ENCODE peak calls at places on chromosomes 3 and 15, in ten cellular contexts. One of them, this sample, is unnamed. For H3K4me1, the result is how much of the 10 kb centered on the place peaks cover.

GRCh38 chr3:196739671-196740475 is at the start of gene PAK2:
- DNase-seq in uterus: peak
- DNase-seq in hepatocyte: peak
- DNase-seq in left lung: peak
- DNase-seq in mammary epithelial cell: peak
- DNase-seq in neural progenitor cell: peak
- DNase-seq in naive thymus-derived CD4-positive, alpha-beta T cell: peak
- DNase-seq in IMR-90: peak
- DNase-seq in heart right ventricle: peak
- DNase-seq in CD8-positive, alpha-beta T cell: peak
- DNase-seq in this sample: peak

GRCh38 chr3:108474581-108474980 is 35.8 kb downstream of the MYH15 start:
- DNase-seq in uterus: no peak
- DNase-seq in heart right ventricle: no peak
- DNase-seq in naive thymus-derived CD4-positive, alpha-beta T cell: no peak
- DNase-seq in left lung: no peak
- DNase-seq in hepatocyte: no peak
- DNase-seq in IMR-90: peak
- DNase-seq in mammary epithelial cell: no peak
- DNase-seq in CD8-positive, alpha-beta T cell: no peak
- DNase-seq in neural progenitor cell: no peak
- DNase-seq in this sample: no peak

GRCh38 chr15:72198410-72199270 is 1.1 kb upstream of the GRAMD2A start:
- DNase-seq in neural progenitor cell: no peak
- DNase-seq in mammary epithelial cell: no peak
- DNase-seq in CD8-positive, alpha-beta T cell: no peak
- DNase-seq in heart right ventricle: no peak
- DNase-seq in uterus: no peak
- DNase-seq in IMR-90: no peak
- DNase-seq in hepatocyte: no peak
- DNase-seq in naive thymus-derived CD4-positive, alpha-beta T cell: no peak
- DNase-seq in left lung: peak
- DNase-seq in this sample: peak

GRCh38 chr15:74400915-74401757 is 32.6 kb downstream of the SEMA7A start:
- DNase-seq in uterus: no peak
- DNase-seq in heart right ventricle: no peak
- DNase-seq in IMR-90: no peak
- DNase-seq in hepatocyte: no peak
- DNase-seq in naive thymus-derived CD4-positive, alpha-beta T cell: no peak
- DNase-seq in mammary epithelial cell: peak
- DNase-seq in neural progenitor cell: no peak
- DNase-seq in left lung: no peak
- DNase-seq in CD8-positive, alpha-beta T cell: no peak
- DNase-seq in this sample: peak

GRCh38 chr3:86958534-86958933 is 32.4 kb downstream of the VGLL3 start:
- DNase-seq in mammary epithelial cell: peak
- DNase-seq in heart right ventricle: no peak
- DNase-seq in neural progenitor cell: no peak
- DNase-seq in IMR-90: peak
- DNase-seq in hepatocyte: no peak
- DNase-seq in naive thymus-derived CD4-positive, alpha-beta T cell: no peak
- DNase-seq in left lung: no peak
- DNase-seq in uterus: no peak
- DNase-seq in CD8-positive, alpha-beta T cell: no peak
- DNase-seq in this sample: peak

GRCh38 chr15:87200149-87200548 is 1056.4 kb downstream of the NTRK3 start:
- DNase-seq in neural progenitor cell: no peak
- DNase-seq in IMR-90: no peak
- DNase-seq in left lung: no peak
- DNase-seq in hepatocyte: no peak
- DNase-seq in CD8-positive, alpha-beta T cell: no peak
- DNase-seq in heart right ventricle: no peak
- DNase-seq in naive thymus-derived CD4-positive, alpha-beta T cell: no peak
- DNase-seq in mammary epithelial cell: no peak
- DNase-seq in uterus: no peak
- DNase-seq in this sample: no peak

GRCh38 chr3:150286390-150287147 is 121.5 kb upstream of the TSC22D2 start:
- DNase-seq in CD8-positive, alpha-beta T cell: no peak
- DNase-seq in left lung: no peak
- DNase-seq in neural progenitor cell: peak
- DNase-seq in mammary epithelial cell: peak
- DNase-seq in hepatocyte: peak
- DNase-seq in heart right ventricle: no peak
- DNase-seq in IMR-90: peak
- DNase-seq in uterus: no peak
- DNase-seq in naive thymus-derived CD4-positive, alpha-beta T cell: no peak
- DNase-seq in this sample: no peak

GRCh38 chr3:103791786-103792515 is 1357.1 kb downstream of the ZPLD1 start:
- DNase-seq in hepatocyte: no peak
- DNase-seq in mammary epithelial cell: no peak
- DNase-seq in heart right ventricle: no peak
- DNase-seq in naive thymus-derived CD4-positive, alpha-beta T cell: no peak
- DNase-seq in left lung: no peak
- DNase-seq in IMR-90: no peak
- DNase-seq in neural progenitor cell: no peak
- DNase-seq in uterus: no peak
- DNase-seq in CD8-positive, alpha-beta T cell: no peak
- DNase-seq in this sample: no peak

GRCh38 chr3:49534581-49535495 is 19.4 kb upstream of the BSN start:
- DNase-seq in neural progenitor cell: peak
- DNase-seq in naive thymus-derived CD4-positive, alpha-beta T cell: no peak
- DNase-seq in left lung: no peak
- DNase-seq in hepatocyte: peak
- DNase-seq in heart right ventricle: no peak
- DNase-seq in CD8-positive, alpha-beta T cell: no peak
- DNase-seq in mammary epithelial cell: no peak
- DNase-seq in uterus: no peak
- DNase-seq in IMR-90: no peak
- DNase-seq in this sample: peak

GRCh38 chr3:164332856-164333802 is 745.2 kb downstream of the SI start:
- DNase-seq in neural progenitor cell: peak
- DNase-seq in left lung: no peak
- DNase-seq in heart right ventricle: no peak
- DNase-seq in hepatocyte: peak
- DNase-seq in naive thymus-derived CD4-positive, alpha-beta T cell: no peak
- DNase-seq in CD8-positive, alpha-beta T cell: no peak
- DNase-seq in IMR-90: no peak
- DNase-seq in mammary epithelial cell: no peak
- DNase-seq in uterus: no peak
- DNase-seq in this sample: no peak

GRCh38 chr3:171704002-171704401 is 106.3 kb downstream of the PLD1 start:
- DNase-seq in hepatocyte: no peak
- DNase-seq in CD8-positive, alpha-beta T cell: no peak
- DNase-seq in heart right ventricle: no peak
- DNase-seq in uterus: no peak
- DNase-seq in left lung: no peak
- DNase-seq in IMR-90: peak
- DNase-seq in neural progenitor cell: peak
- DNase-seq in naive thymus-derived CD4-positive, alpha-beta T cell: no peak
- DNase-seq in mammary epithelial cell: peak
- DNase-seq in this sample: no peak

GRCh38 chr15:40697916-40698315 is 2.9 kb downstream of the RAD51 start:
- DNase-seq in IMR-90: no peak
- DNase-seq in heart right ventricle: no peak
- DNase-seq in uterus: no peak
- DNase-seq in hepatocyte: no peak
- DNase-seq in left lung: no peak
- DNase-seq in naive thymus-derived CD4-positive, alpha-beta T cell: no peak
- DNase-seq in neural progenitor cell: no peak
- DNase-seq in mammary epithelial cell: no peak
- DNase-seq in CD8-positive, alpha-beta T cell: no peak
- DNase-seq in this sample: no peak

GRCh38 chr15:69941931-69942471 is 155.7 kb downstream of the TLE3 start:
- DNase-seq in mammary epithelial cell: no peak
- DNase-seq in left lung: no peak
- DNase-seq in CD8-positive, alpha-beta T cell: no peak
- DNase-seq in neural progenitor cell: no peak
- DNase-seq in IMR-90: no peak
- DNase-seq in uterus: no peak
- DNase-seq in hepatocyte: no peak
- DNase-seq in naive thymus-derived CD4-positive, alpha-beta T cell: no peak
- DNase-seq in heart right ventricle: no peak
- DNase-seq in this sample: no peak

GRCh38 chr3:7978104-7978457 is 523.5 kb upstream of the LMCD1 start:
- DNase-seq in hepatocyte: no peak
- DNase-seq in CD8-positive, alpha-beta T cell: no peak
- DNase-seq in heart right ventricle: peak
- DNase-seq in naive thymus-derived CD4-positive, alpha-beta T cell: no peak
- DNase-seq in mammary epithelial cell: no peak
- DNase-seq in uterus: no peak
- DNase-seq in neural progenitor cell: peak
- DNase-seq in IMR-90: no peak
- DNase-seq in left lung: no peak
- DNase-seq in this sample: no peak

GRCh38 chr3:50632450-50632849 is 15.5 kb downstream of the MAPKAPK3 start:
- DNase-seq in hepatocyte: no peak
- DNase-seq in IMR-90: no peak
- DNase-seq in CD8-positive, alpha-beta T cell: no peak
- DNase-seq in heart right ventricle: no peak
- DNase-seq in left lung: no peak
- DNase-seq in naive thymus-derived CD4-positive, alpha-beta T cell: no peak
- DNase-seq in neural progenitor cell: no peak
- DNase-seq in uterus: no peak
- DNase-seq in mammary epithelial cell: no peak
- DNase-seq in this sample: peak
- H3K4me1 ChIP-seq in hepatocyte: under half
- H3K4me1 ChIP-seq in IMR-90: under half
- H3K4me1 ChIP-seq in CD8-positive, alpha-beta T cell: half or more
- H3K4me1 ChIP-seq in heart right ventricle: half or more
- H3K4me1 ChIP-seq in left lung: half or more
- H3K4me1 ChIP-seq in naive thymus-derived CD4-positive, alpha-beta T cell: under half
- H3K4me1 ChIP-seq in neural progenitor cell: under half
- H3K4me1 ChIP-seq in uterus: under half
- H3K4me1 ChIP-seq in mammary epithelial cell: half or more
- H3K4me1 ChIP-seq in this sample: under half

GRCh38 chr3:111827871-111828270 is 31.2 kb upstream of the PHLDB2 start:
- DNase-seq in mammary epithelial cell: no peak
- DNase-seq in left lung: no peak
- DNase-seq in hepatocyte: no peak
- DNase-seq in heart right ventricle: no peak
- DNase-seq in CD8-positive, alpha-beta T cell: no peak
- DNase-seq in uterus: no peak
- DNase-seq in neural progenitor cell: no peak
- DNase-seq in IMR-90: no peak
- DNase-seq in naive thymus-derived CD4-positive, alpha-beta T cell: no peak
- DNase-seq in this sample: no peak

GRCh38 chr3:111819912-111820311 is 39.2 kb upstream of the PHLDB2 start:
- DNase-seq in CD8-positive, alpha-beta T cell: no peak
- DNase-seq in naive thymus-derived CD4-positive, alpha-beta T cell: no peak
- DNase-seq in mammary epithelial cell: no peak
- DNase-seq in IMR-90: no peak
- DNase-seq in uterus: no peak
- DNase-seq in hepatocyte: no peak
- DNase-seq in neural progenitor cell: no peak
- DNase-seq in heart right ventricle: no peak
- DNase-seq in left lung: no peak
- DNase-seq in this sample: no peak

GRCh38 chr3:111824351-111824750 is 34.7 kb upstream of the PHLDB2 start:
- DNase-seq in IMR-90: no peak
- DNase-seq in hepatocyte: no peak
- DNase-seq in naive thymus-derived CD4-positive, alpha-beta T cell: no peak
- DNase-seq in mammary epithelial cell: no peak
- DNase-seq in left lung: no peak
- DNase-seq in uterus: no peak
- DNase-seq in heart right ventricle: no peak
- DNase-seq in neural progenitor cell: no peak
- DNase-seq in CD8-positive, alpha-beta T cell: no peak
- DNase-seq in this sample: no peak

GRCh38 chr3:111820651-111821050 is 38.4 kb upstream of the PHLDB2 start:
- DNase-seq in uterus: no peak
- DNase-seq in heart right ventricle: no peak
- DNase-seq in naive thymus-derived CD4-positive, alpha-beta T cell: no peak
- DNase-seq in left lung: no peak
- DNase-seq in hepatocyte: no peak
- DNase-seq in IMR-90: no peak
- DNase-seq in neural progenitor cell: no peak
- DNase-seq in mammary epithelial cell: no peak
- DNase-seq in CD8-positive, alpha-beta T cell: no peak
- DNase-seq in this sample: no peak

GRCh38 chr3:111823341-111823830 is 35.7 kb upstream of the PHLDB2 start:
- DNase-seq in hepatocyte: no peak
- DNase-seq in neural progenitor cell: no peak
- DNase-seq in CD8-positive, alpha-beta T cell: no peak
- DNase-seq in heart right ventricle: no peak
- DNase-seq in IMR-90: no peak
- DNase-seq in left lung: no peak
- DNase-seq in uterus: no peak
- DNase-seq in naive thymus-derived CD4-positive, alpha-beta T cell: no peak
- DNase-seq in mammary epithelial cell: no peak
- DNase-seq in this sample: no peak
- H3K4me1 ChIP-seq in hepatocyte: under half
- H3K4me1 ChIP-seq in neural progenitor cell: under half
- H3K4me1 ChIP-seq in CD8-positive, alpha-beta T cell: under half
- H3K4me1 ChIP-seq in heart right ventricle: under half
- H3K4me1 ChIP-seq in IMR-90: under half
- H3K4me1 ChIP-seq in left lung: under half
- H3K4me1 ChIP-seq in uterus: under half
- H3K4me1 ChIP-seq in naive thymus-derived CD4-positive, alpha-beta T cell: under half
- H3K4me1 ChIP-seq in mammary epithelial cell: under half
- H3K4me1 ChIP-seq in this sample: under half

DNA sequence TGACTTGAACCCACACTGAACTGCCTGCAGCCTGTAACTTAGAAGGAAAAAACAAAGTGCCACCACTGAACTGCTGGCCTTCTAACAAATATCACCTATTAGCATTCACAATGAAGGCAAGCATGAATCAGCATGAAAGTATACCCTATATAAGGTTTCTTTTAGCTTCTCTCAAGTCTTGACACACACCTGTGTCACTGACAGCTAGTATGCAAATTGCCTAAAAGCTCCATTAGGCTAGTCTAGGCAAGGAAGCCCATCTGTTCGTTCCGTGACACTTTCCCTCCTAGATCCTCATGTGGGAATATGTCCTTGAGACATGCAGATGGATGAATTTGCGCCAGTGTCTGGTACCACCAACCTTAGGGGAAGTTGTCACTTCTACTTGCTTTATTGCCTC is 129.3 kb downstream of the RBMS3 start:
- DNase-seq in uterus: no peak
- DNase-seq in CD8-positive, alpha-beta T cell: no peak
- DNase-seq in hepatocyte: no peak
- DNase-seq in naive thymus-derived CD4-positive, alpha-beta T cell: no peak
- DNase-seq in neural progenitor cell: no peak
- DNase-seq in mammary epithelial cell: peak
- DNase-seq in IMR-90: no peak
- DNase-seq in left lung: no peak
- DNase-seq in heart right ventricle: no peak
- DNase-seq in this sample: no peak
- H3K4me1 ChIP-seq in uterus: under half
- H3K4me1 ChIP-seq in CD8-positive, alpha-beta T cell: under half
- H3K4me1 ChIP-seq in hepatocyte: under half
- H3K4me1 ChIP-seq in naive thymus-derived CD4-positive, alpha-beta T cell: under half
- H3K4me1 ChIP-seq in neural progenitor cell: under half
- H3K4me1 ChIP-seq in mammary epithelial cell: under half
- H3K4me1 ChIP-seq in IMR-90: under half
- H3K4me1 ChIP-seq in left lung: under half
- H3K4me1 ChIP-seq in heart right ventricle: half or more
- H3K4me1 ChIP-seq in this sample: under half

DNA sequence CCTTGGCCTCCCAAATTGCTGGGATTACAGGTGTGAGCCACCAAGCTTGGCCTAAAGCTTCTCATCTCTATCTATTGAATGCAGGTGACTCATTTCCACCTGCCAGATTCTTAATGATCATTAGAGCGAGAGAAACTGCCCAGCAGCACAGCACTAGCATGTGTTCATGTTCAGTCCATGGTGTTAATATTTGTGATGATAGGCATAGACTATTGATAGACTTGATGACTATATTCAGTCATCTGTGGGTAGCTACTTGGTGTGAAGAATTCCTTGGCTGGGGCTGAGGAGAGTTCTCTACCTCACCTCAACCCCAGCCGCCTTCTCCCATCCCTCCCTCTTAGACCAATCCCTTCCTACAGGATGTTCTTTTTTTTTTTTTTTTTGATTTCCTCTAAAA is 60.0 kb downstream of the ST6GAL1 start:
- DNase-seq in naive thymus-derived CD4-positive, alpha-beta T cell: no peak
- DNase-seq in neural progenitor cell: no peak
- DNase-seq in CD8-positive, alpha-beta T cell: no peak
- DNase-seq in uterus: no peak
- DNase-seq in IMR-90: no peak
- DNase-seq in mammary epithelial cell: peak
- DNase-seq in hepatocyte: no peak
- DNase-seq in left lung: no peak
- DNase-seq in heart right ventricle: no peak
- DNase-seq in this sample: no peak
- H3K4me1 ChIP-seq in naive thymus-derived CD4-positive, alpha-beta T cell: under half
- H3K4me1 ChIP-seq in neural progenitor cell: under half
- H3K4me1 ChIP-seq in CD8-positive, alpha-beta T cell: under half
- H3K4me1 ChIP-seq in uterus: under half
- H3K4me1 ChIP-seq in IMR-90: under half
- H3K4me1 ChIP-seq in mammary epithelial cell: under half
- H3K4me1 ChIP-seq in hepatocyte: under half
- H3K4me1 ChIP-seq in left lung: under half
- H3K4me1 ChIP-seq in heart right ventricle: half or more
- H3K4me1 ChIP-seq in this sample: under half

This sample was measured in osteoblast.